ENCODE peak calls at places on chromosomes 7 and 10, in eight cellular contexts. Q is activated effector memory CD4-positive, alpha-beta T cell treated with anti-CD3 and anti-CD28 coated beads, Interleukin-2, amount 50 U/mL, for 16 hours; N is anterior cingulate cortex; Y is stomach; X is effector memory CD4-positive, alpha-beta T cell; R is NCI-H187; F is activated T-helper 1 cell treated with anti-CD3 and anti-CD28 coated beads, Interleukin-12 subunit alpha, Interleukin-12 subunit beta, Interleukin-2, Interleukin-4 antibody, amounts not matched to agents 30 ng/mL and 10 ng/mL and 1 ng/mL, durations not matched to agents 14 hours and 24 hours and 36 hours; P is CD4-positive, CD25-positive, alpha-beta regulatory T cell. L is an unnamed sample.

GRCh38 chr10:104441601-104442000 is 88.0 kb downstream of the CFAP58 start:
- DNase-seq in Q (no peak), N (no peak), Y (no peak), X (no peak), R (no peak), F (no peak), P (no peak), L (no peak)

GRCh38 chr7:138425026-138425425 is 35.0 kb upstream of the TRIM24 start:
- DNase-seq in Q (no peak), N (no peak), Y (no peak), X (no peak), R (no peak), F (no peak), P (no peak), L (no peak)

GRCh38 chr10:125116652-125117310 is 43.6 kb downstream of the CTBP2 start:
- DNase-seq in Q (peak), N (no peak), Y (no peak), X (no peak), R (no peak), F (no peak), P (no peak), L (no peak)

GRCh38 chr7:134954197-134955082 is 31.9 kb upstream of the AGBL3 start:
- DNase-seq in Q (no peak), N (no peak), Y (no peak), X (no peak), R (no peak), F (no peak), P (peak), L (no peak)

GRCh38 chr7:126574276-126574675 is 678.5 kb downstream of the GRM8 start:
- DNase-seq in Q (no peak), N (no peak), Y (no peak), X (no peak), R (no peak), F (no peak), P (no peak), L (no peak)

GRCh38 chr10:5616046-5616445 is 50.3 kb downstream of the ASB13 start:
- DNase-seq in Q (no peak), N (no peak), Y (no peak), X (no peak), R (no peak), F (no peak), P (no peak), L (no peak)

GRCh38 chr7:27802977-27803376 is 63.0 kb downstream of the TAX1BP1 start:
- DNase-seq in Q (no peak), N (no peak), Y (no peak), X (no peak), R (no peak), F (no peak), P (no peak), L (no peak)

GRCh38 chr7:4138866-4139265 is 543.2 kb upstream of the FOXK1 start:
- DNase-seq in Q (peak), N (no peak), Y (no peak), X (no peak), R (no peak), F (no peak), P (no peak), L (no peak)

GRCh38 chr10:124946945-124947344 is 5.0 kb downstream of the ZRANB1 start:
- DNase-seq in Q (no peak), N (no peak), Y (no peak), X (no peak), R (no peak), F (no peak), P (peak), L (no peak)

GRCh38 chr7:70696139-70696782 is 435.7 kb upstream of the GALNT17 start:
- DNase-seq in Q (no peak), N (no peak), Y (no peak), X (no peak), R (no peak), F (no peak), P (no peak), L (no peak)

GRCh38 chr10:46541017-46541661 is 15.3 kb downstream of the GPRIN2 start:
- DNase-seq in Q (peak), N (no peak), Y (peak), X (no peak), R (no peak), F (no peak), P (no peak), L (no peak)

GRCh38 chr10:3226960-3227724 is 54.6 kb upstream of the PITRM1 start:
- DNase-seq in Q (no peak), N (no peak), Y (no peak), X (no peak), R (no peak), F (no peak), P (no peak), L (no peak)

GRCh38 chr10:44820094-44820493 is 91.0 kb upstream of the TMEM72 start:
- DNase-seq in Q (no peak), N (no peak), Y (no peak), X (no peak), R (no peak), F (no peak), P (no peak), L (no peak)

GRCh38 chr10:14362098-14362497 is 31.4 kb upstream of the FRMD4A start:
- DNase-seq in Q (no peak), N (no peak), Y (no peak), X (no peak), R (no peak), F (no peak), P (no peak), L (no peak)

GRCh38 chr7:151202836-151203235 is 7.5 kb downstream of the H2BK1 start:
- DNase-seq in Q (no peak), N (no peak), Y (no peak), X (no peak), R (no peak), F (no peak), P (no peak), L (no peak)